ENCODE peak calls at places on chromosomes 4 and X, in six cellular contexts. One of them, this sample, is unnamed.

GRCh38 chrX:155215443-155216178 is 649 bp upstream of the VBP1 start:
- DNase-seq in Right ventricle myocardium inferior: no peak
- DNase-seq in Panc1: peak; percentile 22
- DNase-seq in Karpas-422: no peak
- DNase-seq in Right ventricle myocardium superior: no peak
- DNase-seq in stimulated activated CD4-positive, alpha-beta T cell treated with anti-CD3 and anti-CD28 coated beads, Interleukin-1b, Interleukin-23, amount 100 ng/mL, for 4 hours: no peak
- DNase-seq in this sample: no peak

GRCh38 chr4:145069361-145069760 is 28.6 kb downstream of the ANAPC10 start:
- DNase-seq in Panc1: no peak
- DNase-seq in Right ventricle myocardium inferior: no peak
- DNase-seq in Right ventricle myocardium superior: no peak
- DNase-seq in stimulated activated CD4-positive, alpha-beta T cell treated with anti-CD3 and anti-CD28 coated beads, Interleukin-1b, Interleukin-23, amount 100 ng/mL, for 4 hours: no peak
- DNase-seq in Karpas-422: no peak
- DNase-seq in this sample: no peak

GRCh38 chr4:185796176-185796575 is 15.8 kb downstream of the SORBS2 start:
- DNase-seq in Karpas-422: no peak
- DNase-seq in Panc1: no peak
- DNase-seq in stimulated activated CD4-positive, alpha-beta T cell treated with anti-CD3 and anti-CD28 coated beads, Interleukin-1b, Interleukin-23, amount 100 ng/mL, for 4 hours: no peak
- DNase-seq in Right ventricle myocardium inferior: no peak
- DNase-seq in Right ventricle myocardium superior: peak; percentile 47
- DNase-seq in this sample: no peak

GRCh38 chr4:65170768-65171514 is 499.3 kb downstream of the EPHA5 start:
- DNase-seq in stimulated activated CD4-positive, alpha-beta T cell treated with anti-CD3 and anti-CD28 coated beads, Interleukin-1b, Interleukin-23, amount 100 ng/mL, for 4 hours: no peak
- DNase-seq in Right ventricle myocardium inferior: no peak
- DNase-seq in Panc1: no peak
- DNase-seq in Karpas-422: no peak
- DNase-seq in Right ventricle myocardium superior: no peak
- DNase-seq in this sample: no peak

GRCh38 chr4:143538979-143539669 is 25.6 kb downstream of the SMARCA5 start:
- DNase-seq in Right ventricle myocardium inferior: no peak
- DNase-seq in Panc1: no peak
- DNase-seq in stimulated activated CD4-positive, alpha-beta T cell treated with anti-CD3 and anti-CD28 coated beads, Interleukin-1b, Interleukin-23, amount 100 ng/mL, for 4 hours: no peak
- DNase-seq in Right ventricle myocardium superior: no peak
- DNase-seq in Karpas-422: no peak
- DNase-seq in this sample: no peak

GRCh38 chr4:52560844-52561280 is 98.2 kb downstream of the USP46 start:
- DNase-seq in Panc1: no peak
- DNase-seq in Karpas-422: no peak
- DNase-seq in Right ventricle myocardium inferior: no peak
- DNase-seq in stimulated activated CD4-positive, alpha-beta T cell treated with anti-CD3 and anti-CD28 coated beads, Interleukin-1b, Interleukin-23, amount 100 ng/mL, for 4 hours: no peak
- DNase-seq in Right ventricle myocardium superior: no peak
- DNase-seq in this sample: no peak

GRCh38 chr4:146488495-146489174 is 33.1 kb downstream of the SLC10A7 start:
- DNase-seq in Panc1: no peak
- DNase-seq in Right ventricle myocardium inferior: no peak
- DNase-seq in Karpas-422: no peak
- DNase-seq in Right ventricle myocardium superior: no peak
- DNase-seq in stimulated activated CD4-positive, alpha-beta T cell treated with anti-CD3 and anti-CD28 coated beads, Interleukin-1b, Interleukin-23, amount 100 ng/mL, for 4 hours: no peak
- DNase-seq in this sample: no peak

GRCh38 chr4:137043184-137043583 is 489.1 kb downstream of the PCDH18 start:
- DNase-seq in Right ventricle myocardium superior: no peak
- DNase-seq in Right ventricle myocardium inferior: no peak
- DNase-seq in Karpas-422: no peak
- DNase-seq in Panc1: no peak
- DNase-seq in stimulated activated CD4-positive, alpha-beta T cell treated with anti-CD3 and anti-CD28 coated beads, Interleukin-1b, Interleukin-23, amount 100 ng/mL, for 4 hours: no peak
- DNase-seq in this sample: no peak

GRCh38 chrX:119036369-119037029 is 36.3 kb upstream of the CT47C1 start:
- DNase-seq in Panc1: no peak
- DNase-seq in stimulated activated CD4-positive, alpha-beta T cell treated with anti-CD3 and anti-CD28 coated beads, Interleukin-1b, Interleukin-23, amount 100 ng/mL, for 4 hours: no peak
- DNase-seq in Right ventricle myocardium inferior: no peak
- DNase-seq in Karpas-422: no peak
- DNase-seq in Right ventricle myocardium superior: no peak
- DNase-seq in this sample: no peak

GRCh38 chr4:70802923-70803605 is 36.6 kb downstream of the GRSF1 start:
- DNase-seq in Panc1: no peak
- DNase-seq in stimulated activated CD4-positive, alpha-beta T cell treated with anti-CD3 and anti-CD28 coated beads, Interleukin-1b, Interleukin-23, amount 100 ng/mL, for 4 hours: no peak
- DNase-seq in Karpas-422: no peak
- DNase-seq in Right ventricle myocardium superior: no peak
- DNase-seq in Right ventricle myocardium inferior: no peak
- DNase-seq in this sample: no peak

GRCh38 chr4:13988347-13989265 is 361.1 kb upstream of the BOD1L1 start:
- DNase-seq in Right ventricle myocardium inferior: peak; percentile 60
- DNase-seq in Karpas-422: no peak
- DNase-seq in Panc1: no peak
- DNase-seq in Right ventricle myocardium superior: peak; percentile 54
- DNase-seq in stimulated activated CD4-positive, alpha-beta T cell treated with anti-CD3 and anti-CD28 coated beads, Interleukin-1b, Interleukin-23, amount 100 ng/mL, for 4 hours: no peak
- DNase-seq in this sample: peak; percentile 44

GRCh38 chrX:118861338-118861737 is 37.7 kb downstream of the ZCCHC12 start:
- DNase-seq in Right ventricle myocardium inferior: no peak
- DNase-seq in Right ventricle myocardium superior: no peak
- DNase-seq in Karpas-422: no peak
- DNase-seq in Panc1: no peak
- DNase-seq in stimulated activated CD4-positive, alpha-beta T cell treated with anti-CD3 and anti-CD28 coated beads, Interleukin-1b, Interleukin-23, amount 100 ng/mL, for 4 hours: no peak
- DNase-seq in this sample: no peak

GRCh38 chr4:184330008-184330400 is 112.3 kb upstream of the ENPP6 start:
- DNase-seq in Right ventricle myocardium superior: peak; percentile 60
- DNase-seq in Right ventricle myocardium inferior: no peak
- DNase-seq in stimulated activated CD4-positive, alpha-beta T cell treated with anti-CD3 and anti-CD28 coated beads, Interleukin-1b, Interleukin-23, amount 100 ng/mL, for 4 hours: no peak
- DNase-seq in Karpas-422: no peak
- DNase-seq in Panc1: no peak
- DNase-seq in this sample: no peak

GRCh38 chr4:133402616-133403015 is 253.5 kb downstream of the PCDH10 start:
- DNase-seq in Panc1: no peak
- DNase-seq in Karpas-422: no peak
- DNase-seq in Right ventricle myocardium inferior: no peak
- DNase-seq in Right ventricle myocardium superior: no peak
- DNase-seq in stimulated activated CD4-positive, alpha-beta T cell treated with anti-CD3 and anti-CD28 coated beads, Interleukin-1b, Interleukin-23, amount 100 ng/mL, for 4 hours: no peak
- DNase-seq in this sample: no peak

GRCh38 chrX:68828740-68829593 is at the start of gene EFNB1:
- DNase-seq in Karpas-422: peak; percentile 95
- DNase-seq in Right ventricle myocardium superior: peak; percentile 95
- DNase-seq in Panc1: peak; percentile 67
- DNase-seq in Right ventricle myocardium inferior: peak; percentile 96
- DNase-seq in stimulated activated CD4-positive, alpha-beta T cell treated with anti-CD3 and anti-CD28 coated beads, Interleukin-1b, Interleukin-23, amount 100 ng/mL, for 4 hours: peak; percentile 71
- DNase-seq in this sample: peak; percentile 91

GRCh38 chr4:25863347-25863784 is 578 bp upstream of the SEL1L3 start:
- DNase-seq in Karpas-422: peak; percentile 63
- DNase-seq in Right ventricle myocardium superior: no peak
- DNase-seq in stimulated activated CD4-positive, alpha-beta T cell treated with anti-CD3 and anti-CD28 coated beads, Interleukin-1b, Interleukin-23, amount 100 ng/mL, for 4 hours: no peak
- DNase-seq in Right ventricle myocardium inferior: peak; percentile 66
- DNase-seq in Panc1: no peak
- DNase-seq in this sample: no peak

GRCh38 chr4:123301942-123302341 is 94.7 kb upstream of the SPRY1 start:
- DNase-seq in stimulated activated CD4-positive, alpha-beta T cell treated with anti-CD3 and anti-CD28 coated beads, Interleukin-1b, Interleukin-23, amount 100 ng/mL, for 4 hours: no peak
- DNase-seq in Right ventricle myocardium superior: no peak
- DNase-seq in Panc1: no peak
- DNase-seq in Right ventricle myocardium inferior: no peak
- DNase-seq in Karpas-422: no peak
- DNase-seq in this sample: no peak